ENCODE peak calls at places on chromosome 4, in seven cellular contexts. M, F, O, I, E, Z and Q are unnamed samples.

GRCh38 chr4:71396382-71396781 is 57.6 kb downstream of the SLC4A4 start:
- DNase-seq in M (no peak), F (no peak), O (no peak), I (peak; percentile 59), E (no peak), Z (peak; percentile 33), Q (no peak)

GRCh38 chr4:118265312-118266144 is 87.3 kb downstream of the PRSS12 start:
- DNase-seq in M (no peak), F (no peak), O (peak; percentile 43), I (no peak), E (peak; percentile 68), Z (no peak), Q (no peak)

GRCh38 chr4:7130610-7131211 is 61.6 kb upstream of the SORCS2 start:
- DNase-seq in M (no peak), F (no peak), O (no peak), I (no peak), E (no peak), Z (no peak), Q (no peak)

GRCh38 chr4:3869661-3870566 is 103.7 kb downstream of the ADRA2C start:
- DNase-seq in M (no peak), F (no peak), O (no peak), I (no peak), E (peak; percentile 19), Z (no peak), Q (no peak)

GRCh38 chr4:168139336-168139735 is 47.0 kb downstream of the ANXA10 start:
- DNase-seq in M (no peak), F (no peak), O (no peak), I (peak; percentile 49), E (no peak), Z (no peak), Q (no peak)

GRCh38 chr4:100299441-100299840 is 109.2 kb upstream of the DDIT4L start:
- DNase-seq in M (no peak), F (no peak), O (no peak), I (no peak), E (no peak), Z (peak; percentile 11), Q (no peak)

GRCh38 chr4:16290681-16291420 is 64.6 kb upstream of the TAPT1 start:
- DNase-seq in M (no peak), F (no peak), O (no peak), I (no peak), E (no peak), Z (no peak), Q (no peak)

GRCh38 chr4:8777320-8778196 is 94.1 kb downstream of the HMX1 start:
- DNase-seq in M (no peak), F (no peak), O (no peak), I (no peak), E (peak; percentile 15), Z (no peak), Q (no peak)

GRCh38 chr4:79281577-79282359 is 44.1 kb downstream of the NAA11 start:
- DNase-seq in M (no peak), F (no peak), O (no peak), I (no peak), E (no peak), Z (no peak), Q (no peak)

GRCh38 chr4:87121332-87122065 is 98.9 kb downstream of the KLHL8 start:
- DNase-seq in M (no peak), F (no peak), O (no peak), I (no peak), E (no peak), Z (peak; percentile 15), Q (no peak)

GRCh38 chr4:20172070-20172760 is 79.5 kb upstream of the SLIT2 start:
- DNase-seq in M (no peak), F (no peak), O (no peak), I (no peak), E (no peak), Z (no peak), Q (no peak)

GRCh38 chr4:177222776-177223175 is 86.9 kb upstream of the NEIL3 start:
- DNase-seq in M (no peak), F (no peak), O (no peak), I (no peak), E (no peak), Z (no peak), Q (no peak)